ENCODE peak calls at places on chromosome 6, in six cellular contexts. V is astrocyte of the spinal cord, E is mesendoderm, U is NCI-H2081, R is RWPE1, G is Right ventricle myocardium inferior. Z is an unnamed sample.

GRCh38 chr6:157521665-157522335 is 140.8 kb downstream of the ZDHHC14 start:
- DNase-seq in V (no peak), E (no peak), U (no peak), R (no peak), G (no peak), Z (peak)

GRCh38 chr6:54737247-54737646 is 109.3 kb upstream of the FAM83B start:
- DNase-seq in V (no peak), E (peak), U (no peak), R (no peak), G (no peak), Z (no peak)

GRCh38 chr6:63862486-63863198 is 227.0 kb downstream of the PHF3 start:
- DNase-seq in V (no peak), E (no peak), U (no peak), R (no peak), G (no peak), Z (no peak)

GRCh38 chr6:169424821-169425240 is 171.2 kb upstream of the THBS2 start:
- DNase-seq in V (peak), E (no peak), U (no peak), R (no peak), G (peak), Z (peak)

GRCh38 chr6:87929843-87930288 is 117.8 kb upstream of the SPACA1 start:
- DNase-seq in V (peak), E (peak), U (peak), R (peak), G (peak), Z (peak)

GRCh38 chr6:169326067-169326799 is 72.6 kb upstream of the THBS2 start:
- DNase-seq in V (peak), E (peak), U (no peak), R (no peak), G (no peak), Z (peak)

GRCh38 chr6:166119116-166119911 is 48.3 kb downstream of the TBXT start:
- DNase-seq in V (no peak), E (no peak), U (no peak), R (no peak), G (no peak), Z (no peak)

GRCh38 chr6:23529902-23530301 is 596.1 kb upstream of the NRSN1 start:
- DNase-seq in V (no peak), E (no peak), U (no peak), R (no peak), G (no peak), Z (no peak)

GRCh38 chr6:52725133-52725529 is 38.1 kb downstream of the GSTA2 start:
- DNase-seq in V (no peak), E (no peak), U (no peak), R (no peak), G (no peak), Z (peak)

GRCh38 chr6:39426057-39426592 is 103.6 kb upstream of the KCNK16 start:
- DNase-seq in V (peak), E (peak), U (no peak), R (peak), G (no peak), Z (peak)

GRCh38 chr6:45423901-45424627 is 46.3 kb upstream of the SUPT3H start:
- DNase-seq in V (no peak), E (peak), U (no peak), R (no peak), G (peak), Z (no peak)

GRCh38 chr6:158910484-158911075 is 89.4 kb downstream of the RSPH3 start:
- DNase-seq in V (peak), E (peak), U (no peak), R (peak), G (no peak), Z (no peak)

GRCh38 chr6:21769405-21769851 is 175.9 kb downstream of the SOX4 start:
- DNase-seq in V (peak), E (peak), U (no peak), R (no peak), G (no peak), Z (peak)

GRCh38 chr6:53310751-53311585 is 37.8 kb downstream of the ELOVL5 start:
- DNase-seq in V (no peak), E (no peak), U (no peak), R (no peak), G (no peak), Z (no peak)

GRCh38 chr6:42093582-42094329 is 43.4 kb downstream of the TAF8 start:
- DNase-seq in V (no peak), E (peak), U (no peak), R (no peak), G (no peak), Z (no peak)

GRCh38 chr6:104486003-104486402 is 373.7 kb downstream of the HACE1 start:
- DNase-seq in V (no peak), E (no peak), U (no peak), R (no peak), G (no peak), Z (no peak)

GRCh38 chr6:20367716-20368485 is 33.8 kb upstream of the E2F3 start:
- DNase-seq in V (no peak), E (no peak), U (no peak), R (no peak), G (no peak), Z (no peak)

GRCh38 chr6:82006027-82006738 is 241.4 kb downstream of the IBTK start:
- DNase-seq in V (peak), E (peak), U (no peak), R (no peak), G (no peak), Z (peak)

GRCh38 chr6:51983564-51983963 is 103.8 kb downstream of the PKHD1 start:
- DNase-seq in V (no peak), E (no peak), U (no peak), R (no peak), G (no peak), Z (no peak)

GRCh38 chr6:158561247-158561884 is 1.5 kb downstream of the TMEM181 start:
- DNase-seq in V (no peak), E (no peak), U (no peak), R (no peak), G (no peak), Z (no peak)

GRCh38 chr6:143901885-143902708 is 37.8 kb downstream of the ZC2HC1B start:
- DNase-seq in V (peak), E (peak), U (no peak), R (no peak), G (no peak), Z (peak)

GRCh38 chr6:159084493-159085091 is 39.8 kb upstream of the TAGAP start:
- DNase-seq in V (peak), E (peak), U (no peak), R (no peak), G (no peak), Z (peak)

GRCh38 chr6:155448823-155449789 is 6.5 kb downstream of the NOX3 start:
- DNase-seq in V (no peak), E (peak), U (peak), R (no peak), G (no peak), Z (no peak)

GRCh38 chr6:151012321-151013294 is 147.1 kb downstream of the MTHFD1L start:
- DNase-seq in V (peak), E (no peak), U (no peak), R (no peak), G (no peak), Z (no peak)

GRCh38 chr6:36351152-36351571 is 14.5 kb upstream of the BNIP5 start:
- DNase-seq in V (peak), E (no peak), U (no peak), R (no peak), G (no peak), Z (peak)

GRCh38 chr6:14454467-14454763 is 336.8 kb downstream of the CD83 start:
- DNase-seq in V (no peak), E (no peak), U (peak), R (no peak), G (no peak), Z (no peak)

GRCh38 chr6:100346828-100347227 is 117.9 kb downstream of the SIM1 start:
- DNase-seq in V (peak), E (no peak), U (no peak), R (peak), G (no peak), Z (peak)

GRCh38 chr6:160534050-160534696 is 129.9 kb downstream of the LPA start:
- DNase-seq in V (peak), E (peak), U (peak), R (peak), G (no peak), Z (peak)

GRCh38 chr6:5201271-5201670 is 59.5 kb downstream of the LYRM4 start:
- DNase-seq in V (no peak), E (no peak), U (no peak), R (no peak), G (no peak), Z (no peak)

GRCh38 chr6:154931741-154932424 is 63.2 kb upstream of the TIAM2 start:
- DNase-seq in V (peak), E (peak), U (no peak), R (no peak), G (no peak), Z (peak)

GRCh38 chr6:1910621-1911407 is 301.1 kb downstream of the FOXC1 start:
- DNase-seq in V (no peak), E (no peak), U (no peak), R (no peak), G (no peak), Z (no peak)

GRCh38 chr6:3869632-3870527 is 20.7 kb downstream of the FAM50B start:
- DNase-seq in V (no peak), E (no peak), U (no peak), R (no peak), G (no peak), Z (no peak)

GRCh38 chr6:156269751-156270369 is 507.3 kb upstream of the ARID1B start:
- DNase-seq in V (no peak), E (no peak), U (no peak), R (no peak), G (no peak), Z (no peak)

GRCh38 chr6:36986704-36987047 is 680 bp upstream of the MTCH1 start:
- DNase-seq in V (no peak), E (no peak), U (no peak), R (no peak), G (no peak), Z (no peak)

GRCh38 chr6:90393232-90393884 is 96.7 kb upstream of the BACH2 start:
- DNase-seq in V (peak), E (peak), U (peak), R (peak), G (no peak), Z (peak)

GRCh38 chr6:4253604-4254211 is 118.3 kb upstream of the ECI2 start:
- DNase-seq in V (peak), E (no peak), U (no peak), R (peak), G (no peak), Z (peak)

GRCh38 chr6:137927777-137928218 is 60.7 kb downstream of the TNFAIP3 start:
- DNase-seq in V (peak), E (peak), U (no peak), R (no peak), G (no peak), Z (peak)

GRCh38 chr6:146878564-146879343 is 280.0 kb downstream of the ADGB start:
- DNase-seq in V (no peak), E (peak), U (no peak), R (peak), G (no peak), Z (no peak)

GRCh38 chr6:92341224-92341623 is 1078.1 kb downstream of the EPHA7 start:
- DNase-seq in V (no peak), E (no peak), U (no peak), R (no peak), G (no peak), Z (no peak)

Z was measured in fibroblast of pulmonary artery.